ENCODE peak calls at places on chromosome 17, in seven cellular contexts. D is Calu3, Q is MM.1S, K is IMR-90, L is astrocyte of the spinal cord, P is OCI-M1, C is T47D. H is an unnamed sample.

GRCh38 chr17:50026901-50027638 is 28.8 kb upstream of the ITGA3 start:
- DNase-seq in D (peak; percentile 98), Q (peak; percentile 64), K (peak; percentile 75), L (peak; percentile 77), P (peak; percentile 78), C (peak; percentile 91), H (peak; percentile 75)

GRCh38 chr17:2068101-2068518 is 13.2 kb downstream of the HIC1 start:
- DNase-seq in D (no peak), Q (no peak), K (peak; percentile 90), L (peak; percentile 92), P (no peak), C (no peak), H (no peak)

GRCh38 chr17:35537569-35538209 is at the start of gene SLFN12L:
- DNase-seq in D (no peak), Q (peak; percentile 65), K (no peak), L (no peak), P (peak; percentile 91), C (no peak), H (no peak)

GRCh38 chr17:17141860-17142552 is 64.1 kb downstream of the PLD6 start:
- DNase-seq in D (no peak), Q (no peak), K (peak; percentile 50), L (peak; percentile 56), P (peak; percentile 31), C (peak; percentile 22), H (no peak)

GRCh38 chr17:49691086-49691676 is 13.3 kb upstream of the SPOP start:
- DNase-seq in D (no peak), Q (no peak), K (no peak), L (peak; percentile 7), P (no peak), C (no peak), H (no peak)

GRCh38 chr17:59220328-59221158 is at the start of gene GDPD1:
- DNase-seq in D (peak; percentile 94), Q (peak; percentile 98), K (peak; percentile 87), L (peak; percentile 90), P (peak; percentile 97), C (peak; percentile 81), H (peak; percentile 94)

GRCh38 chr17:21213491-21214014 is 408 bp downstream of the TMEM11 start:
- DNase-seq in D (peak; percentile 8), Q (peak; percentile 24), K (no peak), L (no peak), P (peak; percentile 64), C (peak; percentile 27), H (peak; percentile 42)

GRCh38 chr17:22203208-22203715 is 510.9 kb downstream of the KCNJ18 start:
- DNase-seq in D (no peak), Q (no peak), K (no peak), L (no peak), P (no peak), C (no peak), H (no peak)

GRCh38 chr17:79761894-79762570 is 15.9 kb upstream of the CBX2 start:
- DNase-seq in D (no peak), Q (no peak), K (no peak), L (no peak), P (no peak), C (no peak), H (no peak)

GRCh38 chr17:6639014-6639650 is 1.4 kb downstream of the KIAA0753 start:
- DNase-seq in D (no peak), Q (no peak), K (no peak), L (no peak), P (no peak), C (no peak), H (no peak)

GRCh38 chr17:59149051-59149450 is 5.9 kb downstream of the SKA2 start:
- DNase-seq in D (no peak), Q (no peak), K (peak; percentile 57), L (peak; percentile 14), P (no peak), C (no peak), H (no peak)

GRCh38 chr17:65594585-65594940 is 33.1 kb upstream of the AXIN2 start:
- DNase-seq in D (no peak), Q (no peak), K (peak; percentile 34), L (peak; percentile 43), P (no peak), C (no peak), H (peak; percentile 32)

GRCh38 chr17:33049781-33050414 is 58.3 kb downstream of the SPACA3 start:
- DNase-seq in D (peak; percentile 63), Q (peak; percentile 27), K (peak; percentile 48), L (peak; percentile 11), P (peak; percentile 65), C (peak; percentile 62), H (peak; percentile 25)

GRCh38 chr17:43661699-43662431 is at the start of gene MEOX1:
- DNase-seq in D (no peak), Q (no peak), K (peak; percentile 82), L (peak; percentile 68), P (no peak), C (no peak), H (peak; percentile 77)

GRCh38 chr17:77928519-77929179 is 29.9 kb upstream of the TNRC6C start:
- DNase-seq in D (no peak), Q (no peak), K (no peak), L (no peak), P (no peak), C (no peak), H (no peak)